ENCODE peak calls at places on chromosomes 16 and 17, in six cellular contexts. F is neuronal stem cell, T is H9, V is trophoblast cell, G is IMR-90, A is H1. Q is an unnamed sample.

GRCh38 chr17:40557531-40558299 is 7.6 kb downstream of the CCR7 start:
- DNase-seq in A (no peak), G (no peak), T (no peak), V (no peak), F (no peak), Q (no peak)

GRCh38 chr16:30903596-30903995 is 7.2 kb downstream of the CTF1 start:
- DNase-seq in G (no peak), T (no peak), V (no peak), A (no peak), F (no peak), Q (no peak)

GRCh38 chr16:67726106-67727034 is 7.3 kb upstream of the GFOD2 start:
- DNase-seq in T (no peak), G (peak), V (no peak), A (no peak), F (no peak), Q (no peak)

GRCh38 chr17:77489898-77490265 is 349.1 kb downstream of the SEC14L1 start:
- DNase-seq in T (no peak), V (no peak), G (no peak), A (no peak), F (no peak), Q (no peak)

GRCh38 chr16:10385725-10386516 is at the start of gene ATF7IP2:
- DNase-seq in T (peak), F (peak), G (peak), V (peak), A (peak), Q (peak)

GRCh38 chr16:58306327-58306726 is 11.5 kb upstream of the PRSS54 start:
- DNase-seq in A (no peak), G (peak), V (peak), F (no peak), T (no peak), Q (peak)

GRCh38 chr17:14197582-14197981 is 39.1 kb downstream of the CDRT15 start:
- DNase-seq in V (no peak), F (no peak), T (no peak), G (no peak), A (no peak), Q (no peak)

GRCh38 chr17:37713624-37714023 is 31.2 kb downstream of the HNF1B start:
- DNase-seq in F (no peak), A (no peak), V (no peak), T (no peak), G (no peak), Q (no peak)

GRCh38 chr17:2911035-2911754 is 115.0 kb downstream of the RAP1GAP2 start:
- DNase-seq in G (no peak), A (no peak), V (no peak), T (no peak), F (no peak), Q (no peak)

GRCh38 chr17:15341385-15341849 is at the start of gene TEKT3:
- DNase-seq in G (peak), F (peak), V (peak), T (peak), A (peak), Q (peak)

GRCh38 chr17:8137645-8138342 is 13.9 kb upstream of the HES7 start:
- DNase-seq in F (no peak), T (peak), G (no peak), A (no peak), V (no peak), Q (peak)

GRCh38 chr16:10876799-10877341 is at the start of gene CIITA:
- DNase-seq in F (no peak), G (peak), V (peak), A (no peak), T (peak), Q (no peak)

GRCh38 chr17:44255915-44256314 is 12.0 kb downstream of the SLC4A1 start:
- DNase-seq in G (no peak), T (no peak), A (no peak), V (no peak), F (no peak), Q (no peak)

GRCh38 chr17:29742210-29742513 is 119.5 kb upstream of the CORO6 start:
- DNase-seq in A (no peak), V (no peak), F (no peak), G (no peak), T (no peak), Q (no peak)

GRCh38 chr16:4682616-4683254 is 10.6 kb upstream of the NUDT16L1 start:
- DNase-seq in G (peak), V (no peak), F (no peak), T (peak), A (peak), Q (peak)

GRCh38 chr17:80045703-80046102 is 9.3 kb downstream of the CCDC40 start:
- DNase-seq in V (no peak), G (no peak), A (no peak), F (no peak), T (no peak), Q (no peak)

GRCh38 chr17:19424934-19425868 is 14.2 kb downstream of the RNF112 start:
- DNase-seq in A (no peak), G (peak), T (no peak), V (no peak), F (no peak), Q (no peak)

GRCh38 chr16:66193543-66194229 is 172.8 kb upstream of the CDH5 start:
- DNase-seq in V (no peak), F (no peak), T (no peak), A (no peak), G (no peak), Q (no peak)

DNA sequence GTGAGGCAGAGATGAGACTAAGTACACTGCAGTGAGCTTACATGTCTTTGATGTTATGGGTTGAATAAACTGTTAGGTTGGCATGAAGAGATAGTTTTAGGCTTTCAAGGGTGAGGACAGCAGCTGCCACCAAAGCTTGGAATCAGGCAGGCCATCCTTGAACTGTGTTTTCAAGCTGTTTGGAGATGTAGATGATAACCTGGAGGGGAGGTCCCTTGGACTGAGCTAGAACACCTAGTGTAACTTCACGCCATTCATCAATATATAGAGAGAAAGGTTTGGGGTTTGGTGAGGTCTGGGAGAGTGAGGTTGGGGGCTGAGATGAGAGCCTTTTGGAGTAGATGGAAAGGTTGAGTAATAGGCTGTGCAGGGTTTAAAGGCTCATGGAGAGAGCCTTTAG is 2447.0 kb downstream of the TP53TG3F start:
- DNase-seq in F (no peak), A (no peak), T (no peak), G (no peak), V (no peak), Q (no peak)
- H4K8ac ChIP-seq in F (no peak), A (no peak), T (no peak), G (no peak), V (no peak), Q (no peak)

DNA sequence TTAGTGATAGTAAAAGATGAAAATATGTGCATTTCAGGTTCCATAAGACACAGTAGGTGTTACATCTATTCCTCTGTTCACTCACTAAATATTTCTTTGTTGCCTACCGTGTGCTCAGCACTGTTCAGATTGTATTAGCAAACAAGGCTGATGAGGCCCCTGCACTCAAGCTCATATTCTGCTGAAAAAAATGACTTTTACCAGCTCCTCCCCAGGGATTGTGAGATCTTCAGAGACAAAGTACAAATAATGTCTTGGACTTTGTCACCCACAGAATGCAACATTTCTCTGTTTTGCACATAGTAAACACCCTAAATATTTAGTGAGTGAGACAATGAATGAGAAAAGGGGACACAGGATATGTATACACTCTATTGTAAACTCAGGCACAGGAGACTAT is 21.9 kb upstream of the MYOCD start:
- DNase-seq in G (no peak), V (no peak), F (no peak), T (no peak), A (no peak), Q (no peak)
- H3K14ac ChIP-seq in G (no peak), V (no peak), F (no peak), T (no peak), A (no peak), Q (no peak)

DNA sequence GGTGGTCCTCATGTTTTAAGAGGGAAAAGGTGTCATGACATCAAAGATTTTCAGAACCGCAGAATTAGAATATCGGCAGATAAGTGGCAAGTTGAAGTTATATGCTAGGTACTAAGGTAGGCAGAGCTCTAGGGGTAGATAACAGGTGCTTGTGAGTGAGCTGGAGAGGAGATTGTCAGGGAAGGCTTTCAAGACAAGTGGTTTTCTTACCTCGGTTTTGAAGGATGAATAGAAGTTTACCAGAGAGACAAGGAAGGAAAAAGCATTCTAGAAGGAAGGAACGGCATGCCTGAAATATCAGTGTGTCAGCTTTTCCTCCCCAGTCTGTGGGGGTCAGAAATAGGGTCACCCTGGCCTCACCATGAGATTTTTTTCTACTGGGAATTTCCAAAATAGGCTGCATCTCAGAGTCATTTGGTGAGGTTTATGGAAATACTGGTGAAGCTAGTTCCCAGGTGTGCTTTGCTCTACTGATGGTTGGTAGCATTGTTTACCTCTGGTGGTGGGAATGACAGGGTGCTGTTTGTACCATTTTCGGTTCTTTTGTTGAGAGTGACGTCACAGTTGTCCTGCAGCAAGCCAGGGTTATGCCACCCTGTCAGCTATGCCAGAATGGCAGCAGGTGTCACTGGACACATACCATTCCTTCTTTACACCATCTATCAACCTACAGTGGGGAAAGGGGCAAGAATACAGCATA is 112.5 kb downstream of the MSI2 start:
- DNase-seq in T (no peak), A (no peak), F (no peak), G (no peak), V (no peak), Q (peak)
- H4K91ac ChIP-seq in T (no peak), A (no peak), F (no peak), G (peak), V (no peak), Q (peak)

GRCh38 chr16:26554030-26554429 is 512.7 kb upstream of the C16orf82 start:
- DNase-seq in A (no peak), F (no peak), T (no peak), V (no peak), G (no peak), Q (no peak)
- H4K8ac ChIP-seq in A (no peak), F (no peak), T (no peak), V (no peak), G (no peak), Q (no peak)

DNA sequence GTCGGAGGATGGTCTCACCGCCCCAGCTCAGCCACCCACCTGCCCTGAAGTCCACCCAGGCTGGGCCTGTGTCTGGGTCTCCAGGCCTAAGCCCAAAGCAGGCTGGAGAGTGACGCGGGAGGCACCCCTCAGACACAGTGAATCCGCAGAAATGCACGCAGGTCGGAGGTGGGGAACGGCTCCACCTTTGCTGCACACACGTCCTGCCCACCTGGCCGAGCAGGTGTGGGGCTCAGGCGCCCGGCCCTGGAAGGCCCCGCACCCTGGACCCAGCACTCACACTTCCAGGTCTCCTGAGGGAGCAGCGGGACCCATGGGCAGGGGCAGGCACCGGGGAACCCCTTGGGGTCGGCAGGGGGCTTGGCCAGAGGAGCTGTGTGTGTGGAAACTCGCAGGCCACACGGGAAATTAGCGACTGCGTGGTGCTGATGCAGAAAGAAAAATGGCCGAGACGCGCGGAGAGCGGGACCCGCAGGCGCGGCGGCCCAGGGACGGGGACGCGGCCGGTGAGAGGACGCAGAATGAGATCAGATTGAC is 10.7 kb downstream of the CYBC1 start:
- DNase-seq in A (no peak), G (no peak), T (peak), F (no peak), V (no peak), Q (no peak)
- H3K14ac ChIP-seq in A (no peak), G (no peak), T (no peak), F (no peak), V (no peak), Q (no peak)

GRCh38 chr17:73962308-73962707 is 241.2 kb upstream of the RPL38 start:
- DNase-seq in G (no peak), F (no peak), V (no peak), A (no peak), T (no peak), Q (no peak)
- H4K91ac ChIP-seq in G (no peak), F (no peak), V (no peak), A (no peak), T (no peak), Q (no peak)

DNA sequence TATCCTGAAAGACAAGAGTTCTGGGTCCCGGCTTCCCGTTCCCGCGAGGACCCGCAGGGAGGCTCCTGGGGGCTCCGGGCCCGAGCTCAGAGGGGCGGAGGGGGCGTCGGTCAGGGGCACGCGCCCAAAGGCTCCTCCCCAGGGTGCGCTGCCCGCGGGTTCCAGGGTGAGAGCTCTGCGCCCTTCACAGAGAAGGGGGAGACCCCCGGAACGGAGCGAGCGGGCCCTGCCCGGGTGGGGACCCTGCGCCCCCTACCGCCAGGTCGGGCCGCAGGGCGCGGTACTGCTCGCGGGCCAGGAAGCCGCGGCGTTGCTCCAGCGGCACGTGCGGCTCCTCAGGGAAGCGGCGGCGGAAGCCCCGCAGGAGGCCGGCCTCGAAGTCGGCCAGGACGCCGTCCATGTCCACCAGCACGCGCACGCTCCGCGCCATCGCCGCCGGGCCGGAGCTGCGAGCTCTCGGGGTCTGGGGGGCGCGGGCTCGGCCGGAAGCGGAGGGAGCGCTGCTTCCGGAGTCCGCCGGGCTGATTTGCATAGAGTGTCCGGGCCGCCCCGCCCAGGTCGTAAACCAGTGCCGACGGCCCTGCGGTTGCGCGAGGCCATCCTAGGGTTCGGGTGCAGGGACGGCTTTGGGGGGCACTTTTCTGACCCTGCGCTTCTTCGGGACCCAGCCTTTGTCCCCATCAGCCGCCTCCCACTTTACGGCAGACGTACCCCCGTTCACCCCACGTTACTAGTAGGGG is at the start of gene NT5C:
- DNase-seq in A (peak), G (peak), F (peak), T (peak), V (peak), Q (peak)
- H4K8ac ChIP-seq in A (peak), G (peak), F (peak), T (no peak), V (peak), Q (peak)

GRCh38 chr17:56184650-56185049 is 31.4 kb downstream of the ANKFN1 start:
- DNase-seq in T (no peak), V (no peak), A (no peak), G (no peak), F (no peak), Q (no peak)

GRCh38 chr17:56185491-56185890 is 32.2 kb downstream of the ANKFN1 start:
- DNase-seq in F (no peak), T (no peak), A (no peak), G (peak), V (no peak), Q (peak)

DNA sequence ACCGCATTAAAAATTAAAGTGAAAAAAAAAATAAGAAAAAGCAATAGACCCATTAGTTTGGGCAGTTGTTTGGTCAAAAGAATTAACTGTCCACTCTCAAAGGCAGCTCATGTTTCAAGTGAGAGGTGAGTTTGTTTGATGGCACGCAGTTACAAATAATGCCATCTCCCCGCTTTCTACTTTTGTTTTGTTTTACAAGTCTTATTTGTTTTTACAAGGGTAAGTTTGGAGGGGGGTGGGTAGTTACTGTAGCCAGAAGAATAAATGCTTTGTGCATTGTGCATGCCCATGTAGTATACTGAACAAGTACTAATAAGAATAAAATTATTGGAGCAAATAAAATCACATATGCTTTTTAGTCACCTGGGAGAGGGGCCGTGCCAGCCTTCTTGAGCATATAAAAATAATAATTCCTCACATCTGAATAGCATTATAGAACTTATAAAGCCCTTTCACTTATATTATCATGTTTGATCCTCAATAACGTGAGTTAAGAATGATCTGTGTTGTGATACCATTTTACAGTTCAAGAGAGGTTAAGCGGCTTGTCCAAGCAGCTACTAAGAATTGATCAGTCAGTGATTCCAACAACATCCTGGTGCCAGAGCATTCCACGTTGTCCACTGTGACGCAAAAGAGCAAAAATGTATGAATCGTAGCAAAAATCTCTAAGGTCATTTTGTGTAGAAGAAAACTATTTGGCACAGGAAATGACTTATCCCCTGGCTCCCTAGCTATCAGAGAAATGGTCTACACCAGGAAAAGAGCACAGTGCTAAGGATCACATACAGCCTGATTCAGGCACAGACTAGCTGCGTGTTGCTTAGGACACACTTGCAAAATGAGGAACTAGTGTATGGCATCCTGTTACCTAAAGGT is 32.9 kb downstream of the ANKFN1 start:
- DNase-seq in T (no peak), A (no peak), F (no peak), G (peak), V (peak), Q (peak)
- H3K14ac ChIP-seq in T (no peak), A (no peak), F (no peak), G (peak), V (no peak), Q (no peak)

GRCh38 chr17:10270258-10270657 is 71.9 kb upstream of the GAS7 start:
- DNase-seq in V (no peak), F (no peak), T (no peak), G (no peak), A (no peak), Q (no peak)
- H4K91ac ChIP-seq in V (no peak), F (no peak), T (no peak), G (no peak), A (no peak), Q (no peak)

Q was measured in mesenchymal stem cell.